ENCODE peak calls at places on chromosome 7, in four cellular contexts. P is endodermal cell; Y is tibial artery; E is activated CD8-positive, alpha-beta T cell treated with anti-CD3 and anti-CD28 coated beads for 36 hours. S is an unnamed sample.

GRCh38 chr7:91772100-91772794 is 108.3 kb downstream of the MTERF1 start:
- DNase-seq in E (no peak), Y (no peak), P (no peak), S (no peak)

GRCh38 chr7:47816647-47817046 is 131.6 kb downstream of the PKD1L1 start:
- DNase-seq in P (no peak), Y (peak; percentile 48), E (no peak), S (no peak)

GRCh38 chr7:124751017-124751416 is 14.6 kb downstream of the GPR37 start:
- DNase-seq in Y (no peak), E (no peak), P (no peak), S (no peak)

GRCh38 chr7:131328387-131329175 is 905 bp downstream of the MKLN1 start:
- DNase-seq in E (no peak), P (no peak), Y (no peak), S (peak; percentile 32)

GRCh38 chr7:93817004-93817403 is 73.5 kb downstream of the TFPI2 start:
- DNase-seq in Y (no peak), E (no peak), P (no peak), S (no peak)

GRCh38 chr7:114084381-114085312 is 165.8 kb upstream of the PPP1R3A start:
- DNase-seq in P (peak; percentile 82), Y (peak; percentile 28), E (peak; percentile 22), S (no peak)

GRCh38 chr7:12692479-12693259 is 5.2 kb downstream of the ARL4A start:
- DNase-seq in E (no peak), P (no peak), Y (no peak), S (no peak)

GRCh38 chr7:55130554-55131198 is 111.9 kb downstream of the EGFR start:
- DNase-seq in P (no peak), Y (peak; percentile 52), E (no peak), S (no peak)

GRCh38 chr7:91408388-91409154 is 144.3 kb downstream of the FZD1 start:
- DNase-seq in P (no peak), Y (no peak), E (no peak), S (no peak)

GRCh38 chr7:23285657-23286646 is 13.2 kb upstream of the MALSU1 start:
- DNase-seq in Y (no peak), E (no peak), P (peak; percentile 39), S (no peak)

GRCh38 chr7:158647475-158647792 is 57.2 kb downstream of the NCAPG2 start:
- DNase-seq in Y (no peak), E (no peak), P (no peak), S (no peak)

GRCh38 chr7:45885264-45885882 is 2.9 kb upstream of the IGFBP1 start:
- DNase-seq in E (no peak), Y (no peak), P (no peak), S (no peak)

GRCh38 chr7:155896531-155897263 is 84.4 kb upstream of the SHH start:
- DNase-seq in P (no peak), E (no peak), Y (no peak), S (no peak)

GRCh38 chr7:92647652-92648051 is 57.5 kb upstream of the FAM133B start:
- DNase-seq in E (no peak), P (no peak), Y (no peak), S (no peak)

GRCh38 chr7:23533160-23533559 is 1.4 kb upstream of the TRA2A start:
- DNase-seq in Y (no peak), P (no peak), E (no peak), S (no peak)

GRCh38 chr7:34430456-34430855 is 227.6 kb upstream of the NPSR1 start:
- DNase-seq in P (peak; percentile 58), E (peak; percentile 4), Y (no peak), S (peak; percentile 16)

GRCh38 chr7:79515358-79515757 is 61.9 kb upstream of the MAGI2 start:
- DNase-seq in P (no peak), E (no peak), Y (no peak), S (no peak)

GRCh38 chr7:108034586-108034985 is 31.6 kb upstream of the LAMB1 start:
- DNase-seq in P (peak; percentile 78), E (no peak), Y (no peak), S (no peak)

GRCh38 chr7:84939888-84940287 is 247.0 kb downstream of the SEMA3D start:
- DNase-seq in P (no peak), Y (no peak), E (no peak), S (no peak)

GRCh38 chr7:159032310-159032709 is 112.4 kb downstream of the VIPR2 start:
- DNase-seq in E (no peak), P (peak; percentile 43), Y (peak; percentile 28), S (no peak)

GRCh38 chr7:36236073-36236472 is 83.0 kb downstream of the EEPD1 start:
- DNase-seq in E (no peak), P (peak; percentile 76), Y (no peak), S (no peak)

GRCh38 chr7:141097430-141097829 is 23.6 kb downstream of the TMEM178B start:
- DNase-seq in P (peak; percentile 60), E (peak; percentile 3), Y (no peak), S (no peak)

GRCh38 chr7:47887016-47887640 is 61.1 kb downstream of the PKD1L1 start:
- DNase-seq in Y (no peak), E (no peak), P (no peak), S (no peak)

GRCh38 chr7:112272921-112273561 is 66.5 kb downstream of the ZNF277 start:
- DNase-seq in E (peak; percentile 18), Y (no peak), P (no peak), S (no peak)

GRCh38 chr7:116341222-116341907 is 131.0 kb downstream of the TES start:
- DNase-seq in P (no peak), Y (no peak), E (no peak), S (no peak)

GRCh38 chr7:30931161-30931926 is 19.7 kb downstream of the AQP1 start:
- DNase-seq in P (peak; percentile 54), E (no peak), Y (peak; percentile 20), S (peak; percentile 6)

GRCh38 chr7:117098457-117098856 is 145.2 kb downstream of the ST7 start:
- DNase-seq in P (no peak), Y (no peak), E (no peak), S (no peak)

GRCh38 chr7:129494041-129494440 is 8.3 kb upstream of the SMKR1 start:
- DNase-seq in Y (no peak), P (no peak), E (peak; percentile 35), S (no peak)

GRCh38 chr7:46515844-46516590 is 594.9 kb upstream of the IGFBP3 start:
- DNase-seq in E (no peak), Y (no peak), P (no peak), S (no peak)

DNA sequence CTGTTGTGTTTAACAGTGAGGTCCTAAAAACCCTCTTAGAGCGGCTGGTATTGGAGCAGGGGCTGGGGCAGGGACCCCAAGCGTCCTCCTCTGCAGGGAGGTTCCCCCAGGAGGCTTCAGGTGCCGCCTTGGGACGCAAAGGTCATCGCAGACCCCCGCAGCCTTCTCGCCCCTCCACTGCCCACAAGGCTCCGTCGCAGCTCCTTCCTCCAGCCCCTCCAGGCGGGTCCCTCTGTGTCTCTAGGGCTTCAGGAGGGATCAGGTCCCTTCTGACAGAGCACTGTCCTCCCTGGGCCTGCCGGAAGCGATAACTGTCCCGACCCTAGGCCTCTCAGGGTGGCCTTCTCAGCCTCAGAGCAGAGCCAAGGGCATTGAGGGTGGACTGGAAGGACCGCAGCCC is 26.1 kb upstream of the AP5Z1 start:
- DNase-seq in P (no peak), Y (no peak), E (no peak), S (no peak)
- TF ChIP-seq CTCF in P (no peak), Y (no peak), E (no peak), S (no peak)

DNA sequence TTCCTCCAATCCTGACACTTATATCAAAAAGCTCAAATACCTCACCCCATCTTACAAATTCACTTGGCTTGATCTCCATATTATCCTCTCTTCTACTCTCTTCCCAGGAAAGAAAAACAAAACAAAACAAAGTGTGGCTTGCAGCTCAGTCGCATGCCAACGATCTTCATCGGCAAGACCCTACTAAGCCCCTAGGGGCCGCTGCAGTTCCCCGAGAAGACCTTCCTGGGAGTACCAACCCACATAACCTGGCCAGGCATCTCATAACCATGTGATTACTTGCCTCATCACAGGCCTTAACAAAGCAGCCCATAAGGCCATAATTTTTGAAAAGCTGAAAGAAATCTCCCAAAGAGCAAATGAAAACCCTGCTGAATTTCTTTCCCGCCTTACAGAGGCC is 103.7 kb downstream of the ZNF92 start:
- DNase-seq in Y (no peak), P (peak; percentile 90), E (peak; percentile 18), S (no peak)
- TF ChIP-seq CTCF in Y (no peak), P (peak; percentile 85), E (no peak), S (no peak)

DNA sequence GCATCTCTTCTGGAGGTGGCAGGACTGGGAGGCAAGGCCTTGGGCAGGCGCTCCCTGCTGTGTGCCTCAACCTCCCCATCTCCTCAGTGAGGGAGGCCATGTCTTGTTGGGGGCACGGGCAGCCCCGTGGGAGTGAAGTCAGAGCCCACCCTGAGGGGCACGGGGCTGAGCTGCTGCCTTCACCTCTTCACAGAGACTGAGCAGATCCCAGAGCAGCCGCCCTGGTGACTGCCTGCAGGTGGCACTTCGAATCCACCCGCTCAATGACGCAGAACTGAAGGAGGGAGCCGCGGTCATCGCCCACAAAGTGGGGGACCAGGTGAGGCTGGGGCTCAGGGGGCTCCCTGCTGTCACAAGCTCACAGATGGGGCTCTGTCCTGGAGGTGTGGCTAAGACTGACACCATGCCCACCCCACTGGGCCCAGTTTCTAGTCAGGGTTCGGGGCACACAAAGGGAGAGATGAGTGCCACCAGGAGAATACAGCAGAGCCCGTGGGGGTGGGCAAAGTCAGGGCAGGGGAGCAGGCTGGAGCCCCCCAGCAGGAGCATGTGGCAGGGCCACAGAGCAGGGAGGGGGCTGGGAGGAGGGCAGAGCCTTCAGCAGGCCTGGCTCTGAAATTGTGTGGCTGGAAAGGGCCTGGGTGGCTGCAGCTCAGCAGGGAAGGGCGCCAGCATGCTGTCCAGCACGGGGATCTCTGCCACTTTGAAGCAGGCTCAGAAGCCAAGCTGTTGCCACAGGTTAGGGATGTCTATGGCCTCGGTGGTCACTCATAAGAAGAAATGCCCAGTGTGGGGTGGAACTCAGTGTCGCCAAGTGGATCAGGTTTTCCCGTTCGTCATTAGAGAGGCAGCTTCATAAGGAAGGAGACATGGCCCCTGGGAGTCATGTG is 18.8 kb upstream of the CHST12 start:
- DNase-seq in Y (no peak), E (peak; percentile 10), P (peak; percentile 59), S (no peak)
- TF ChIP-seq CTCF in Y (no peak), E (no peak), P (peak; percentile 48), S (peak; percentile 33)

DNA sequence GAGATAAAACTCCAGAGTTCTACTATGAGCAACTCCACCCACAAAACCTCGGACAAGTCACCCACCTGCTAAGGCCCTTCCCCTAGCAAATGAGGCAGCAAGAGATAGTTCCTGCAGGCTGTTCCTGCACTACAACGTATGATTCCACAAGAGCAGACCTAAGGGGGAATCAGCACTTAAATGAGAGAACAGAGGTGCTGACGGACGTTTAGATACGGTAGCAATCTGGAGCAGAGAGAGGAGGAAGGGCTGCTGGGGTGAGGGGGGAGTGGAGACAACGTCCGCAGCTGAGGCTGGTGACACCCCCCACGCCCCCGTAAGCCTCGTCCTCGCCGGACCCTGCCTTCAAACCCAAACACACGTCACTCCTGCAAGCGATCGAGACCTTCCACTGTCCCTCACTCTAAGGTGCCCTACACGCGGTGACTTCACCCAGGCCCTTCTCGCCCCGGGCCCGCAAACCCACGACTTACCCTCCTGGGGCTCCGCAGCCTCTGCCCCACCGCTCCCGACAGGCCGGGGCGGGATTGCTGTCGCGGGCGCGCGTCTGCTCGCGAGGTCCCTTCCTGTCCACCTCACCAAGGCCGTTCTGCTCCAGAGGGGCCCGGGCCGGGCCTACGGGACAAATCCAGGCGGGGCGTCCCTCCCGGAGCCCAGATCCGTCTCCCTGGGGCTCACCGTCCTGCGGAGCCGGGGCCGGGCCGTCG is 635 bp downstream of the ZNF12 start:
- DNase-seq in E (peak; percentile 32), P (peak; percentile 51), Y (no peak), S (peak; percentile 39)
- TF ChIP-seq CTCF in E (no peak), P (no peak), Y (no peak), S (no peak)

GRCh38 chr7:132654150-132654549 is 77.9 kb upstream of the PLXNA4 start:
- DNase-seq in E (peak; percentile 33), P (peak; percentile 67), Y (no peak), S (peak; percentile 62)
- TF ChIP-seq CTCF in E (peak; percentile 35), P (peak; percentile 83), Y (no peak), S (peak; percentile 45)